ENCODE peak calls at places on chromosome 16, in five cellular contexts. One of them, this sample, is unnamed.
A peak's percentile ranks its signal among the peaks of the same experiment; 100 is the strongest.

GRCh38 chr16:46930861-46931260 is 42.6 kb downstream of the DNAJA2 start:
- DNase-seq in GM06990: no peak
- DNase-seq in kidney epithelial cell: no peak
- DNase-seq in H1: no peak
- DNase-seq in psoas muscle: no peak
- DNase-seq in this sample: no peak

GRCh38 chr16:67547423-67548264 is 14.7 kb upstream of the CTCF start:
- DNase-seq in GM06990: peak; percentile 75
- DNase-seq in kidney epithelial cell: no peak
- DNase-seq in H1: no peak
- DNase-seq in psoas muscle: no peak
- DNase-seq in this sample: peak; percentile 60

GRCh38 chr16:30382398-30383015 is at the start of gene SEPTIN1:
- DNase-seq in GM06990: peak; percentile 79
- DNase-seq in kidney epithelial cell: no peak
- DNase-seq in H1: no peak
- DNase-seq in psoas muscle: no peak
- DNase-seq in this sample: peak; percentile 61

GRCh38 chr16:30004424-30004776 is 6.4 kb downstream of the DOC2A start:
- DNase-seq in GM06990: no peak
- DNase-seq in kidney epithelial cell: no peak
- DNase-seq in H1: no peak
- DNase-seq in psoas muscle: no peak
- DNase-seq in this sample: no peak

GRCh38 chr16:31876955-31877828 is 3.6 kb downstream of the ZNF267 start:
- DNase-seq in GM06990: peak; percentile 61
- DNase-seq in kidney epithelial cell: peak; percentile 87
- DNase-seq in H1: no peak
- DNase-seq in psoas muscle: no peak
- DNase-seq in this sample: no peak

GRCh38 chr16:85803570-85803969 is 4.1 kb downstream of the COX4I1 start:
- DNase-seq in GM06990: no peak
- DNase-seq in kidney epithelial cell: no peak
- DNase-seq in H1: no peak
- DNase-seq in psoas muscle: no peak
- DNase-seq in this sample: no peak

GRCh38 chr16:72427786-72428480 is 256.0 kb upstream of the PMFBP1 start:
- DNase-seq in GM06990: no peak
- DNase-seq in kidney epithelial cell: no peak
- DNase-seq in H1: no peak
- DNase-seq in psoas muscle: no peak
- DNase-seq in this sample: no peak

GRCh38 chr16:89364603-89365002 is 125.8 kb downstream of the ANKRD11 start:
- DNase-seq in GM06990: no peak
- DNase-seq in kidney epithelial cell: no peak
- DNase-seq in H1: no peak
- DNase-seq in psoas muscle: no peak
- DNase-seq in this sample: no peak

GRCh38 chr16:21038197-21038596 is 112.4 kb downstream of the DNAH3 start:
- DNase-seq in GM06990: no peak
- DNase-seq in kidney epithelial cell: no peak
- DNase-seq in H1: no peak
- DNase-seq in psoas muscle: no peak
- DNase-seq in this sample: no peak

GRCh38 chr16:54236761-54237160 is 49.8 kb downstream of the IRX3 start:
- DNase-seq in GM06990: no peak
- DNase-seq in kidney epithelial cell: no peak
- DNase-seq in H1: no peak
- DNase-seq in psoas muscle: no peak
- DNase-seq in this sample: no peak

GRCh38 chr16:85420501-85421337 is 192.4 kb upstream of the GSE1 start:
- DNase-seq in GM06990: peak; percentile 71
- DNase-seq in kidney epithelial cell: no peak
- DNase-seq in H1: no peak
- DNase-seq in psoas muscle: peak; percentile 71
- DNase-seq in this sample: peak; percentile 80

GRCh38 chr16:22300427-22301071 is 3.3 kb downstream of the POLR3E start:
- DNase-seq in GM06990: no peak
- DNase-seq in kidney epithelial cell: no peak
- DNase-seq in H1: no peak
- DNase-seq in psoas muscle: peak; percentile 62
- DNase-seq in this sample: no peak

GRCh38 chr16:53561101-53561888 is 58.3 kb upstream of the AKTIP start:
- DNase-seq in GM06990: no peak
- DNase-seq in kidney epithelial cell: no peak
- DNase-seq in H1: peak; percentile 39
- DNase-seq in psoas muscle: no peak
- DNase-seq in this sample: no peak

GRCh38 chr16:89037261-89038152 is 56.1 kb upstream of the ACSF3 start:
- DNase-seq in GM06990: no peak
- DNase-seq in kidney epithelial cell: no peak
- DNase-seq in H1: peak; percentile 7
- DNase-seq in psoas muscle: peak; percentile 14
- DNase-seq in this sample: no peak

GRCh38 chr16:10543231-10543630 is 37.2 kb downstream of the EMP2 start:
- DNase-seq in GM06990: no peak
- DNase-seq in kidney epithelial cell: no peak
- DNase-seq in H1: no peak
- DNase-seq in psoas muscle: no peak
- DNase-seq in this sample: no peak

GRCh38 chr16:10539256-10539655 is 41.1 kb downstream of the EMP2 start:
- DNase-seq in GM06990: no peak
- DNase-seq in kidney epithelial cell: no peak
- DNase-seq in H1: no peak
- DNase-seq in psoas muscle: no peak
- DNase-seq in this sample: no peak

GRCh38 chr16:10539793-10540192 is 40.6 kb downstream of the EMP2 start:
- DNase-seq in GM06990: no peak
- DNase-seq in kidney epithelial cell: no peak
- DNase-seq in H1: no peak
- DNase-seq in psoas muscle: no peak
- DNase-seq in this sample: no peak

GRCh38 chr16:10538583-10538982 is 41.8 kb downstream of the EMP2 start:
- DNase-seq in GM06990: no peak
- DNase-seq in kidney epithelial cell: no peak
- DNase-seq in H1: no peak
- DNase-seq in psoas muscle: no peak
- DNase-seq in this sample: no peak

GRCh38 chr16:10541396-10541795 is 39.0 kb downstream of the EMP2 start:
- DNase-seq in GM06990: no peak
- DNase-seq in kidney epithelial cell: no peak
- DNase-seq in H1: no peak
- DNase-seq in psoas muscle: no peak
- DNase-seq in this sample: no peak
- TF ChIP-seq CTCF in GM06990: no peak
- TF ChIP-seq CTCF in kidney epithelial cell: no peak
- TF ChIP-seq CTCF in H1: no peak
- TF ChIP-seq CTCF in psoas muscle: no peak
- TF ChIP-seq CTCF in this sample: no peak

GRCh38 chr16:5024632-5025031 is 9.1 kb downstream of the NAGPA start:
- DNase-seq in GM06990: no peak
- DNase-seq in kidney epithelial cell: no peak
- DNase-seq in H1: no peak
- DNase-seq in psoas muscle: no peak
- DNase-seq in this sample: no peak
- TF ChIP-seq CTCF in GM06990: peak; percentile 6
- TF ChIP-seq CTCF in kidney epithelial cell: no peak
- TF ChIP-seq CTCF in H1: no peak
- TF ChIP-seq CTCF in psoas muscle: peak; percentile 39
- TF ChIP-seq CTCF in this sample: no peak

GRCh38 chr16:27819881-27820610 is 243.5 kb downstream of the GSG1L start:
- DNase-seq in GM06990: no peak
- DNase-seq in kidney epithelial cell: no peak
- DNase-seq in H1: no peak
- DNase-seq in psoas muscle: no peak
- DNase-seq in this sample: no peak

GRCh38 chr16:27822529-27823437 is 240.7 kb downstream of the GSG1L start:
- DNase-seq in GM06990: no peak
- DNase-seq in kidney epithelial cell: no peak
- DNase-seq in H1: no peak
- DNase-seq in psoas muscle: no peak
- DNase-seq in this sample: no peak

GRCh38 chr16:27819356-27819755 is 244.2 kb downstream of the GSG1L start:
- DNase-seq in GM06990: no peak
- DNase-seq in kidney epithelial cell: no peak
- DNase-seq in H1: no peak
- DNase-seq in psoas muscle: no peak
- DNase-seq in this sample: no peak

GRCh38 chr16:27818231-27818630 is 245.3 kb downstream of the GSG1L start:
- DNase-seq in GM06990: no peak
- DNase-seq in kidney epithelial cell: no peak
- DNase-seq in H1: no peak
- DNase-seq in psoas muscle: no peak
- DNase-seq in this sample: no peak

GRCh38 chr16:27820646-27821345 is 242.7 kb downstream of the GSG1L start:
- DNase-seq in GM06990: no peak
- DNase-seq in kidney epithelial cell: no peak
- DNase-seq in H1: no peak
- DNase-seq in psoas muscle: no peak
- DNase-seq in this sample: no peak
- TF ChIP-seq CTCF in GM06990: no peak
- TF ChIP-seq CTCF in kidney epithelial cell: no peak
- TF ChIP-seq CTCF in H1: no peak
- TF ChIP-seq CTCF in psoas muscle: no peak
- TF ChIP-seq CTCF in this sample: no peak

GRCh38 chr16:23371368-23371767 is 69.3 kb downstream of the SCNN1B start:
- DNase-seq in GM06990: no peak
- DNase-seq in kidney epithelial cell: no peak
- DNase-seq in H1: no peak
- DNase-seq in psoas muscle: no peak
- DNase-seq in this sample: no peak
- TF ChIP-seq CTCF in GM06990: peak; percentile 42
- TF ChIP-seq CTCF in kidney epithelial cell: peak; percentile 8
- TF ChIP-seq CTCF in H1: peak; percentile 39
- TF ChIP-seq CTCF in psoas muscle: no peak
- TF ChIP-seq CTCF in this sample: no peak

DNA sequence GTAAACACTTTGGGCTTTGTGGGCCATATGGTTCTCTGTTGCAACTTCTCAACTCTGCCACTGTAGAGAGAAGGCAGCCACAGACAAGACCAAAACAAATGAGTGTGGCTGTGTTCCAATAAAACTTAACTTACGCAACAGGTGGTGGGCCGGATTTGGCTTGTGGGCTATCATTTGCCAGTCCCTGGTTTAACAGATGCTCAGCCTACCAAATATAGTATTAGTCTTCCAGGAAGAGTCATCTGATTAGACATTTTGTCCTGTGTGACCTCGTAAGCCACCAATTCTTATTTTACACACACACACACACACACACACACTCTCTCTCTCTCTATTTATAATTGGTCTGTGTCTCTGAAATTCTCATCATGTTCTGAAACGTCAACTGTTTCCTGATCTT is 245.9 kb downstream of the XYLT1 start:
- DNase-seq in GM06990: peak; percentile 27
- DNase-seq in kidney epithelial cell: no peak
- DNase-seq in H1: no peak
- DNase-seq in psoas muscle: peak; percentile 49
- DNase-seq in this sample: no peak
- TF ChIP-seq CTCF in GM06990: no peak
- TF ChIP-seq CTCF in kidney epithelial cell: no peak
- TF ChIP-seq CTCF in H1: no peak
- TF ChIP-seq CTCF in psoas muscle: no peak
- TF ChIP-seq CTCF in this sample: no peak

GRCh38 chr16:56277040-56277439 is 85.8 kb downstream of the GNAO1 start:
- DNase-seq in GM06990: no peak
- DNase-seq in kidney epithelial cell: no peak
- DNase-seq in H1: no peak
- DNase-seq in psoas muscle: no peak
- DNase-seq in this sample: no peak
- TF ChIP-seq CTCF in GM06990: no peak
- TF ChIP-seq CTCF in kidney epithelial cell: peak; percentile 10
- TF ChIP-seq CTCF in H1: peak; percentile 78
- TF ChIP-seq CTCF in psoas muscle: no peak
- TF ChIP-seq CTCF in this sample: no peak

GRCh38 chr16:58225965-58226602 is 28.2 kb upstream of the CSNK2A2 start:
- DNase-seq in GM06990: no peak
- DNase-seq in kidney epithelial cell: no peak
- DNase-seq in H1: no peak
- DNase-seq in psoas muscle: no peak
- DNase-seq in this sample: no peak

GRCh38 chr16:58230259-58230658 is 32.4 kb upstream of the CSNK2A2 start:
- DNase-seq in GM06990: no peak
- DNase-seq in kidney epithelial cell: no peak
- DNase-seq in H1: no peak
- DNase-seq in psoas muscle: no peak
- DNase-seq in this sample: no peak

GRCh38 chr16:58222532-58223316 is 24.8 kb upstream of the CSNK2A2 start:
- DNase-seq in GM06990: no peak
- DNase-seq in kidney epithelial cell: no peak
- DNase-seq in H1: no peak
- DNase-seq in psoas muscle: no peak
- DNase-seq in this sample: no peak

GRCh38 chr16:58226790-58227189 is 28.9 kb upstream of the CSNK2A2 start:
- DNase-seq in GM06990: no peak
- DNase-seq in kidney epithelial cell: no peak
- DNase-seq in H1: no peak
- DNase-seq in psoas muscle: no peak
- DNase-seq in this sample: no peak
- TF ChIP-seq CTCF in GM06990: no peak
- TF ChIP-seq CTCF in kidney epithelial cell: no peak
- TF ChIP-seq CTCF in H1: no peak
- TF ChIP-seq CTCF in psoas muscle: no peak
- TF ChIP-seq CTCF in this sample: no peak